ENCODE peak calls at places on chromosomes 13 and 19, in eight cellular contexts. One of them, this sample, is unnamed.

GRCh38 chr13:100493418-100493817 is 95.2 kb downstream of the GGACT start:
- DNase-seq in NCI-H748 treated with DMSO at 0.1 percent for 48 hours: no peak
- DNase-seq in stimulated activated CD8-positive, alpha-beta memory T cell treated with anti-CD3 and anti-CD28 coated beads, Interleukin-4, amount 100 ng/mL, for 1 hour: no peak
- DNase-seq in NCI-H82: no peak
- DNase-seq in HFF-Myc: no peak
- DNase-seq in CD4-positive, alpha-beta memory T cell: no peak
- DNase-seq in esophagus squamous epithelium: no peak
- DNase-seq in chondrocyte: no peak
- DNase-seq in this sample: no peak

GRCh38 chr13:101579291-101579802 is 126.9 kb downstream of the ITGBL1 start:
- DNase-seq in NCI-H748 treated with DMSO at 0.1 percent for 48 hours: peak
- DNase-seq in stimulated activated CD8-positive, alpha-beta memory T cell treated with anti-CD3 and anti-CD28 coated beads, Interleukin-4, amount 100 ng/mL, for 1 hour: no peak
- DNase-seq in NCI-H82: no peak
- DNase-seq in HFF-Myc: no peak
- DNase-seq in CD4-positive, alpha-beta memory T cell: no peak
- DNase-seq in esophagus squamous epithelium: no peak
- DNase-seq in chondrocyte: no peak
- DNase-seq in this sample: peak

GRCh38 chr13:94608586-94608985 is 6.9 kb downstream of the GPR180 start:
- DNase-seq in NCI-H748 treated with DMSO at 0.1 percent for 48 hours: no peak
- DNase-seq in stimulated activated CD8-positive, alpha-beta memory T cell treated with anti-CD3 and anti-CD28 coated beads, Interleukin-4, amount 100 ng/mL, for 1 hour: no peak
- DNase-seq in NCI-H82: peak
- DNase-seq in HFF-Myc: no peak
- DNase-seq in CD4-positive, alpha-beta memory T cell: no peak
- DNase-seq in esophagus squamous epithelium: no peak
- DNase-seq in chondrocyte: no peak
- DNase-seq in this sample: no peak

GRCh38 chr19:56751078-56751489 is 79.5 kb upstream of the ZNF835 start:
- DNase-seq in NCI-H748 treated with DMSO at 0.1 percent for 48 hours: peak
- DNase-seq in stimulated activated CD8-positive, alpha-beta memory T cell treated with anti-CD3 and anti-CD28 coated beads, Interleukin-4, amount 100 ng/mL, for 1 hour: no peak
- DNase-seq in NCI-H82: no peak
- DNase-seq in HFF-Myc: no peak
- DNase-seq in CD4-positive, alpha-beta memory T cell: no peak
- DNase-seq in esophagus squamous epithelium: no peak
- DNase-seq in chondrocyte: no peak
- DNase-seq in this sample: peak

GRCh38 chr19:36113895-36114762 is 546 bp downstream of the POLR2I start:
- DNase-seq in NCI-H748 treated with DMSO at 0.1 percent for 48 hours: no peak
- DNase-seq in stimulated activated CD8-positive, alpha-beta memory T cell treated with anti-CD3 and anti-CD28 coated beads, Interleukin-4, amount 100 ng/mL, for 1 hour: no peak
- DNase-seq in NCI-H82: peak
- DNase-seq in HFF-Myc: no peak
- DNase-seq in CD4-positive, alpha-beta memory T cell: peak
- DNase-seq in esophagus squamous epithelium: no peak
- DNase-seq in chondrocyte: no peak
- DNase-seq in this sample: peak

GRCh38 chr13:47598340-47598911 is 402.6 kb downstream of the SUCLA2 start:
- DNase-seq in NCI-H748 treated with DMSO at 0.1 percent for 48 hours: no peak
- DNase-seq in stimulated activated CD8-positive, alpha-beta memory T cell treated with anti-CD3 and anti-CD28 coated beads, Interleukin-4, amount 100 ng/mL, for 1 hour: no peak
- DNase-seq in NCI-H82: peak
- DNase-seq in HFF-Myc: no peak
- DNase-seq in CD4-positive, alpha-beta memory T cell: no peak
- DNase-seq in esophagus squamous epithelium: no peak
- DNase-seq in chondrocyte: no peak
- DNase-seq in this sample: peak

GRCh38 chr13:50712882-50713281 is 130.6 kb downstream of the DLEU7 start:
- DNase-seq in NCI-H748 treated with DMSO at 0.1 percent for 48 hours: no peak
- DNase-seq in stimulated activated CD8-positive, alpha-beta memory T cell treated with anti-CD3 and anti-CD28 coated beads, Interleukin-4, amount 100 ng/mL, for 1 hour: no peak
- DNase-seq in NCI-H82: peak
- DNase-seq in HFF-Myc: peak
- DNase-seq in CD4-positive, alpha-beta memory T cell: no peak
- DNase-seq in esophagus squamous epithelium: no peak
- DNase-seq in chondrocyte: no peak
- DNase-seq in this sample: no peak

GRCh38 chr19:10114651-10115391 is 3.3 kb downstream of the P2RY11 start:
- DNase-seq in NCI-H748 treated with DMSO at 0.1 percent for 48 hours: no peak
- DNase-seq in stimulated activated CD8-positive, alpha-beta memory T cell treated with anti-CD3 and anti-CD28 coated beads, Interleukin-4, amount 100 ng/mL, for 1 hour: no peak
- DNase-seq in NCI-H82: peak
- DNase-seq in HFF-Myc: no peak
- DNase-seq in CD4-positive, alpha-beta memory T cell: no peak
- DNase-seq in esophagus squamous epithelium: no peak
- DNase-seq in chondrocyte: no peak
- DNase-seq in this sample: no peak

GRCh38 chr19:48565090-48565489 is 13.1 kb downstream of the SULT2B1 start:
- DNase-seq in NCI-H748 treated with DMSO at 0.1 percent for 48 hours: no peak
- DNase-seq in stimulated activated CD8-positive, alpha-beta memory T cell treated with anti-CD3 and anti-CD28 coated beads, Interleukin-4, amount 100 ng/mL, for 1 hour: no peak
- DNase-seq in NCI-H82: peak
- DNase-seq in HFF-Myc: no peak
- DNase-seq in CD4-positive, alpha-beta memory T cell: no peak
- DNase-seq in esophagus squamous epithelium: no peak
- DNase-seq in chondrocyte: no peak
- DNase-seq in this sample: peak

GRCh38 chr13:83819156-83819555 is 63.1 kb downstream of the SLITRK1 start:
- DNase-seq in NCI-H748 treated with DMSO at 0.1 percent for 48 hours: no peak
- DNase-seq in stimulated activated CD8-positive, alpha-beta memory T cell treated with anti-CD3 and anti-CD28 coated beads, Interleukin-4, amount 100 ng/mL, for 1 hour: no peak
- DNase-seq in NCI-H82: no peak
- DNase-seq in HFF-Myc: no peak
- DNase-seq in CD4-positive, alpha-beta memory T cell: no peak
- DNase-seq in esophagus squamous epithelium: no peak
- DNase-seq in chondrocyte: no peak
- DNase-seq in this sample: peak

GRCh38 chr13:52348983-52349780 is 56.8 kb downstream of the THSD1 start:
- DNase-seq in NCI-H748 treated with DMSO at 0.1 percent for 48 hours: no peak
- DNase-seq in stimulated activated CD8-positive, alpha-beta memory T cell treated with anti-CD3 and anti-CD28 coated beads, Interleukin-4, amount 100 ng/mL, for 1 hour: no peak
- DNase-seq in NCI-H82: no peak
- DNase-seq in HFF-Myc: peak
- DNase-seq in CD4-positive, alpha-beta memory T cell: no peak
- DNase-seq in esophagus squamous epithelium: no peak
- DNase-seq in chondrocyte: no peak
- DNase-seq in this sample: peak

GRCh38 chr19:50516456-50516855 is 2.7 kb upstream of the ASPDH start:
- DNase-seq in NCI-H748 treated with DMSO at 0.1 percent for 48 hours: no peak
- DNase-seq in stimulated activated CD8-positive, alpha-beta memory T cell treated with anti-CD3 and anti-CD28 coated beads, Interleukin-4, amount 100 ng/mL, for 1 hour: no peak
- DNase-seq in NCI-H82: no peak
- DNase-seq in HFF-Myc: no peak
- DNase-seq in CD4-positive, alpha-beta memory T cell: peak
- DNase-seq in esophagus squamous epithelium: no peak
- DNase-seq in chondrocyte: peak
- DNase-seq in this sample: no peak

GRCh38 chr19:33819496-33819874 is 22.8 kb downstream of the KCTD15 start:
- DNase-seq in NCI-H748 treated with DMSO at 0.1 percent for 48 hours: no peak
- DNase-seq in stimulated activated CD8-positive, alpha-beta memory T cell treated with anti-CD3 and anti-CD28 coated beads, Interleukin-4, amount 100 ng/mL, for 1 hour: no peak
- DNase-seq in NCI-H82: no peak
- DNase-seq in HFF-Myc: no peak
- DNase-seq in CD4-positive, alpha-beta memory T cell: no peak
- DNase-seq in esophagus squamous epithelium: no peak
- DNase-seq in chondrocyte: peak
- DNase-seq in this sample: no peak

GRCh38 chr13:48184260-48184659 is 48.7 kb upstream of the ITM2B start:
- DNase-seq in NCI-H748 treated with DMSO at 0.1 percent for 48 hours: no peak
- DNase-seq in stimulated activated CD8-positive, alpha-beta memory T cell treated with anti-CD3 and anti-CD28 coated beads, Interleukin-4, amount 100 ng/mL, for 1 hour: no peak
- DNase-seq in NCI-H82: no peak
- DNase-seq in HFF-Myc: no peak
- DNase-seq in CD4-positive, alpha-beta memory T cell: no peak
- DNase-seq in esophagus squamous epithelium: no peak
- DNase-seq in chondrocyte: no peak
- DNase-seq in this sample: no peak

GRCh38 chr13:50015263-50015662 is at the start of gene KCNRG:
- DNase-seq in NCI-H748 treated with DMSO at 0.1 percent for 48 hours: no peak
- DNase-seq in stimulated activated CD8-positive, alpha-beta memory T cell treated with anti-CD3 and anti-CD28 coated beads, Interleukin-4, amount 100 ng/mL, for 1 hour: no peak
- DNase-seq in NCI-H82: no peak
- DNase-seq in HFF-Myc: no peak
- DNase-seq in CD4-positive, alpha-beta memory T cell: no peak
- DNase-seq in esophagus squamous epithelium: no peak
- DNase-seq in chondrocyte: no peak
- DNase-seq in this sample: peak

GRCh38 chr13:33087790-33088189 is 71.6 kb downstream of the KL start:
- DNase-seq in NCI-H748 treated with DMSO at 0.1 percent for 48 hours: no peak
- DNase-seq in stimulated activated CD8-positive, alpha-beta memory T cell treated with anti-CD3 and anti-CD28 coated beads, Interleukin-4, amount 100 ng/mL, for 1 hour: no peak
- DNase-seq in NCI-H82: no peak
- DNase-seq in HFF-Myc: no peak
- DNase-seq in CD4-positive, alpha-beta memory T cell: no peak
- DNase-seq in esophagus squamous epithelium: no peak
- DNase-seq in chondrocyte: no peak
- DNase-seq in this sample: no peak

GRCh38 chr19:858284-858683 is 1.2 kb upstream of the CFD start:
- DNase-seq in NCI-H748 treated with DMSO at 0.1 percent for 48 hours: no peak
- DNase-seq in stimulated activated CD8-positive, alpha-beta memory T cell treated with anti-CD3 and anti-CD28 coated beads, Interleukin-4, amount 100 ng/mL, for 1 hour: no peak
- DNase-seq in NCI-H82: no peak
- DNase-seq in HFF-Myc: no peak
- DNase-seq in CD4-positive, alpha-beta memory T cell: no peak
- DNase-seq in esophagus squamous epithelium: no peak
- DNase-seq in chondrocyte: no peak
- DNase-seq in this sample: no peak

GRCh38 chr19:1824252-1824622 is 12.2 kb upstream of the ATP8B3 start:
- DNase-seq in NCI-H748 treated with DMSO at 0.1 percent for 48 hours: no peak
- DNase-seq in stimulated activated CD8-positive, alpha-beta memory T cell treated with anti-CD3 and anti-CD28 coated beads, Interleukin-4, amount 100 ng/mL, for 1 hour: no peak
- DNase-seq in NCI-H82: no peak
- DNase-seq in HFF-Myc: no peak
- DNase-seq in CD4-positive, alpha-beta memory T cell: no peak
- DNase-seq in esophagus squamous epithelium: no peak
- DNase-seq in chondrocyte: no peak
- DNase-seq in this sample: no peak

GRCh38 chr13:42991892-42992584 is at the start of gene EPSTI1:
- DNase-seq in NCI-H748 treated with DMSO at 0.1 percent for 48 hours: no peak
- DNase-seq in stimulated activated CD8-positive, alpha-beta memory T cell treated with anti-CD3 and anti-CD28 coated beads, Interleukin-4, amount 100 ng/mL, for 1 hour: peak
- DNase-seq in NCI-H82: no peak
- DNase-seq in HFF-Myc: no peak
- DNase-seq in CD4-positive, alpha-beta memory T cell: peak
- DNase-seq in esophagus squamous epithelium: no peak
- DNase-seq in chondrocyte: no peak
- DNase-seq in this sample: peak

GRCh38 chr19:50669319-50670101 is 20.3 kb downstream of the C19orf81 start:
- DNase-seq in NCI-H748 treated with DMSO at 0.1 percent for 48 hours: peak
- DNase-seq in stimulated activated CD8-positive, alpha-beta memory T cell treated with anti-CD3 and anti-CD28 coated beads, Interleukin-4, amount 100 ng/mL, for 1 hour: peak
- DNase-seq in NCI-H82: peak
- DNase-seq in HFF-Myc: no peak
- DNase-seq in CD4-positive, alpha-beta memory T cell: no peak
- DNase-seq in esophagus squamous epithelium: no peak
- DNase-seq in chondrocyte: no peak
- DNase-seq in this sample: peak

This sample was measured in astrocyte of the hippocampus.